ENCODE peak calls at places on chromosomes 13 and 19, in nine cellular contexts. V, T, A, F, P, G, B, D and N are unnamed samples.

GRCh38 chr13:85528578-85529215 is 270.5 kb downstream of the SLITRK6 start:
- DNase-seq in B (no peak), P (peak), D (no peak), V (peak), F (no peak), G (peak), A (no peak), T (peak), N (peak)

GRCh38 chr19:48842744-48843162 is 6.5 kb upstream of the HSD17B14 start:
- DNase-seq in G (peak), V (peak), B (no peak), D (no peak), T (peak), A (peak), P (no peak), F (no peak), N (no peak)

GRCh38 chr19:39878398-39878797 is 32.2 kb upstream of the FBL start:
- DNase-seq in P (no peak), T (no peak), V (no peak), A (no peak), B (no peak), F (no peak), G (no peak), D (no peak), N (no peak)

GRCh38 chr19:45676851-45677263 is 8.8 kb downstream of the GIPR start:
- DNase-seq in D (no peak), F (peak), B (no peak), G (no peak), V (no peak), A (peak), T (no peak), P (no peak), N (no peak)

GRCh38 chr19:2043269-2043641 is 7.8 kb downstream of the MKNK2 start:
- DNase-seq in V (no peak), T (no peak), A (no peak), D (no peak), B (peak), G (no peak), P (no peak), F (peak), N (no peak)

GRCh38 chr19:17553256-17553655 is 2.2 kb upstream of the COLGALT1 start:
- DNase-seq in G (peak), V (peak), T (peak), P (peak), F (no peak), A (no peak), B (peak), D (peak), N (peak)

GRCh38 chr19:35302446-35302845 is 10.5 kb downstream of the MAG start:
- DNase-seq in P (no peak), A (no peak), B (no peak), V (no peak), G (no peak), D (no peak), F (no peak), T (no peak), N (no peak)

GRCh38 chr13:26132756-26133155 is 80.9 kb upstream of the SHISA2 start:
- DNase-seq in T (peak), D (no peak), B (no peak), V (peak), G (peak), A (no peak), P (no peak), F (no peak), N (no peak)

GRCh38 chr13:41842029-41842428 is 118.9 kb downstream of the VWA8 start:
- DNase-seq in F (no peak), P (peak), A (no peak), D (no peak), T (peak), B (peak), V (peak), G (peak), N (peak)

GRCh38 chr19:49497047-49497789 is 984 bp downstream of the RPS11 start:
- DNase-seq in P (no peak), D (peak), V (peak), A (peak), B (peak), F (peak), T (peak), G (peak), N (peak)

GRCh38 chr19:14843169-14843568 is 5.6 kb downstream of the OR7A10 start:
- DNase-seq in A (no peak), D (no peak), G (no peak), B (no peak), P (no peak), F (no peak), V (no peak), T (no peak), N (no peak)

GRCh38 chr19:3699071-3699740 is 1.1 kb downstream of the PIP5K1C start:
- DNase-seq in P (no peak), T (peak), B (peak), D (peak), G (peak), A (no peak), F (peak), V (peak), N (peak)

GRCh38 chr19:16118489-16119033 is 6.9 kb downstream of the RAB8A start:
- DNase-seq in D (no peak), T (no peak), V (no peak), P (no peak), F (peak), A (no peak), B (peak), G (no peak), N (no peak)

GRCh38 chr19:18596752-18597157 is 8.2 kb downstream of the REX1BD start:
- DNase-seq in T (peak), G (peak), V (no peak), A (no peak), F (peak), D (peak), P (no peak), B (no peak), N (no peak)

GRCh38 chr19:18593367-18594095 is 4.9 kb downstream of the REX1BD start:
- DNase-seq in B (no peak), T (no peak), G (no peak), A (no peak), D (no peak), V (no peak), P (no peak), F (peak), N (no peak)

GRCh38 chr19:18594096-18594823 is 5.7 kb downstream of the REX1BD start:
- DNase-seq in V (peak), D (peak), P (peak), F (peak), A (peak), T (peak), G (peak), B (peak), N (peak)

GRCh38 chr19:18591735-18592385 is 3.3 kb downstream of the REX1BD start:
- DNase-seq in F (no peak), P (no peak), D (no peak), G (no peak), A (no peak), T (peak), B (no peak), V (no peak), N (peak)

GRCh38 chr19:18594824-18595373 is 6.3 kb downstream of the REX1BD start:
- DNase-seq in V (no peak), A (no peak), T (no peak), P (no peak), G (no peak), D (no peak), F (peak), B (no peak), N (no peak)
- H3K4me3 ChIP-seq in V (peak), A (peak), T (peak), P (peak), G (peak), D (peak), F (peak), B (peak), N (peak)

GRCh38 chr19:57240311-57241090 is at the start of gene ZNF805:
- DNase-seq in G (peak), F (peak), P (peak), B (peak), V (peak), T (peak), D (peak), A (peak), N (peak)
- TF ChIP-seq CTCF in G (peak), F (no peak), P (no peak), B (peak), V (no peak), T (no peak), D (peak), A (no peak), N (no peak)

DNA sequence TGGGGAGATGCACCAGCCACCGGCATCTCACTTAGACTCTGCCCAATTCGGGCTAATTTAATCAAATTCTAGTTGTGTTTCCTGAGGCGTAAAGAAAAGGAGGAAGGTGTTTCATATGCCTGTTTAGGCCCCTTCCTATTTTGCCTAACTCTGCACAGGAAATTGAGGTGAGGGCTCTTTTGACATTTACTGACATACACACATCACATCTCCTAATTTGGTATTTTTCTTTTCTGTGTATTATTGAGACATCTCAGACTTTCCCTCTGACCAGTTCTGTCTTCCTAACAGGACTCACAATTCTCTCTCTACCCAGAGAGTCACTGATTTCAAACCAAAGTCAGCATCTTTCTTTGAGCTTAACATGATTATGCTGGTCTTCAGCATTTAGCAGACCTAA is 7.9 kb downstream of the CEACAM3 start:
- DNase-seq in G (no peak), V (no peak), A (no peak), B (no peak), D (no peak), F (no peak), T (no peak), P (no peak), N (no peak)
- H3K4me3 ChIP-seq in G (no peak), V (no peak), A (no peak), B (no peak), D (no peak), F (no peak), T (no peak), P (no peak), N (no peak)

DNA sequence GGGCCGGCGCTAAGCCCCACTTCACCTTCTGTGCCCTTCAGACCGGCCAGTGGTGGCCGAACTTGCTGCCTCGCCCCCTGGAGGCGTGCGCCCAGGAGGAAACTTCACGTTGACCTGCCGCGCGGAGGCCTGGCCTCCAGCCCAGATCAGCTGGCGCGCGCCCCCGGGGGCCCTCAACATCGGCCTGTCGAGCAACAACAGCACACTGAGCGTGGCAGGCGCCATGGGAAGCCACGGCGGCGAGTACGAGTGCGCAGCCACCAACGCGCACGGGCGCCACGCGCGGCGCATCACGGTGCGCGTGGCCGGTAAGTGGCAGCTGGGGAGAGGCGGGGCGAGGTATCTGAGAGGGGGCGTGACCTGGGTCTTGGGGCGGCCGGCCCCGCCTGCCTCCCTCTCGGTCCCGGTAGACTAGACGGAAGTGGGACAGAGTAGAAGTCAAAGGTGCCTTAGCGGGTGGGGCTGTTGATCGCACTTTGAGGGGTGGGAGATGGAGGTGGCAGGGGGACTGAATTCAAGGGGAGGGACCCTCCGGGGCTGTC is 5.6 kb downstream of the ICAM5 start:
- DNase-seq in V (no peak), G (peak), F (peak), T (no peak), D (no peak), A (peak), B (peak), P (no peak), N (no peak)
- TF ChIP-seq CTCF in V (no peak), G (peak), F (peak), T (peak), D (no peak), A (no peak), B (peak), P (no peak), N (peak)

GRCh38 chr13:95793018-95793555 is 116.1 kb downstream of the DNAJC3 start:
- DNase-seq in A (no peak), V (no peak), G (peak), P (no peak), F (no peak), T (no peak), D (no peak), B (no peak), N (no peak)
- H3K4me3 ChIP-seq in A (no peak), V (no peak), G (no peak), P (no peak), F (no peak), T (no peak), D (no peak), B (no peak), N (no peak)